ENCODE peak calls at places on chromosomes 3 and 15, in six cellular contexts. One of them, this sample, is unnamed.

GRCh38 chr3:34002569-34003100 is 204.2 kb downstream of the PDCD6IP start:
- DNase-seq in HepG2: peak; percentile 50
- DNase-seq in K562: no peak
- DNase-seq in GM12891: no peak
- DNase-seq in H1: no peak
- DNase-seq in GM12878: no peak
- DNase-seq in this sample: no peak

GRCh38 chr15:88661766-88662556 is 23.1 kb downstream of the ISG20 start:
- DNase-seq in HepG2: no peak
- DNase-seq in K562: no peak
- DNase-seq in GM12891: no peak
- DNase-seq in H1: no peak
- DNase-seq in GM12878: no peak
- DNase-seq in this sample: no peak

GRCh38 chr3:4977001-4977888 is 2.0 kb upstream of the BHLHE40 start:
- DNase-seq in HepG2: peak; percentile 84
- DNase-seq in K562: peak; percentile 84
- DNase-seq in GM12891: no peak
- DNase-seq in H1: peak; percentile 64
- DNase-seq in GM12878: peak; percentile 89
- DNase-seq in this sample: no peak

GRCh38 chr3:128100126-128100525 is 23.5 kb downstream of the RUVBL1 start:
- DNase-seq in HepG2: no peak
- DNase-seq in K562: no peak
- DNase-seq in GM12891: no peak
- DNase-seq in H1: no peak
- DNase-seq in GM12878: no peak
- DNase-seq in this sample: no peak

GRCh38 chr3:81955908-81956307 is 194.5 kb upstream of the GBE1 start:
- DNase-seq in HepG2: no peak
- DNase-seq in K562: no peak
- DNase-seq in GM12891: no peak
- DNase-seq in H1: no peak
- DNase-seq in GM12878: no peak
- DNase-seq in this sample: no peak

GRCh38 chr15:64379216-64379960 is 1.9 kb downstream of the PCLAF start:
- DNase-seq in HepG2: no peak
- DNase-seq in K562: no peak
- DNase-seq in GM12891: no peak
- DNase-seq in H1: no peak
- DNase-seq in GM12878: no peak
- DNase-seq in this sample: no peak

GRCh38 chr3:188243124-188243795 is 89.3 kb downstream of the LPP start:
- DNase-seq in HepG2: no peak
- DNase-seq in K562: no peak
- DNase-seq in GM12891: no peak
- DNase-seq in H1: no peak
- DNase-seq in GM12878: no peak
- DNase-seq in this sample: no peak

GRCh38 chr15:68278345-68279217 is 1.0 kb downstream of the FEM1B start:
- DNase-seq in HepG2: peak; percentile 65
- DNase-seq in K562: no peak
- DNase-seq in GM12891: no peak
- DNase-seq in H1: no peak
- DNase-seq in GM12878: no peak
- DNase-seq in this sample: no peak

GRCh38 chr3:86995537-86995936 is 4.6 kb upstream of the VGLL3 start:
- DNase-seq in HepG2: no peak
- DNase-seq in K562: no peak
- DNase-seq in GM12891: no peak
- DNase-seq in H1: no peak
- DNase-seq in GM12878: no peak
- DNase-seq in this sample: no peak

GRCh38 chr3:185645596-185646381 is 59.7 kb downstream of the SENP2 start:
- DNase-seq in HepG2: no peak
- DNase-seq in K562: no peak
- DNase-seq in GM12891: no peak
- DNase-seq in H1: no peak
- DNase-seq in GM12878: no peak
- DNase-seq in this sample: no peak

GRCh38 chr3:39327746-39328349 is 1.7 kb upstream of the CCR8 start:
- DNase-seq in HepG2: no peak
- DNase-seq in K562: no peak
- DNase-seq in GM12891: no peak
- DNase-seq in H1: no peak
- DNase-seq in GM12878: peak; percentile 67
- DNase-seq in this sample: no peak

GRCh38 chr3:101042996-101043686 is 49.9 kb upstream of the ABI3BP start:
- DNase-seq in HepG2: no peak
- DNase-seq in K562: no peak
- DNase-seq in GM12891: no peak
- DNase-seq in H1: no peak
- DNase-seq in GM12878: no peak
- DNase-seq in this sample: no peak
- TF ChIP-seq POLR2AphosphoS5 in HepG2: no peak
- TF ChIP-seq POLR2AphosphoS5 in K562: no peak
- TF ChIP-seq POLR2AphosphoS5 in GM12891: no peak
- TF ChIP-seq POLR2AphosphoS5 in H1: no peak
- TF ChIP-seq POLR2AphosphoS5 in GM12878: no peak
- TF ChIP-seq POLR2AphosphoS5 in this sample: no peak

GRCh38 chr3:135142530-135142929 is 347.5 kb downstream of the EPHB1 start:
- DNase-seq in HepG2: no peak
- DNase-seq in K562: no peak
- DNase-seq in GM12891: no peak
- DNase-seq in H1: no peak
- DNase-seq in GM12878: no peak
- DNase-seq in this sample: no peak
- TF ChIP-seq TAF1 in HepG2: no peak
- TF ChIP-seq TAF1 in K562: no peak
- TF ChIP-seq TAF1 in GM12891: no peak
- TF ChIP-seq TAF1 in H1: no peak
- TF ChIP-seq TAF1 in GM12878: no peak
- TF ChIP-seq TAF1 in this sample: no peak

GRCh38 chr15:90184119-90184785 is 16.9 kb upstream of the SEMA4B start:
- DNase-seq in HepG2: peak; percentile 24
- DNase-seq in K562: peak; percentile 86
- DNase-seq in GM12891: no peak
- DNase-seq in H1: no peak
- DNase-seq in GM12878: peak; percentile 76
- DNase-seq in this sample: peak; percentile 49
- TF ChIP-seq POLR2AphosphoS5 in HepG2: no peak
- TF ChIP-seq POLR2AphosphoS5 in K562: peak; percentile 67
- TF ChIP-seq POLR2AphosphoS5 in GM12891: no peak
- TF ChIP-seq POLR2AphosphoS5 in H1: no peak
- TF ChIP-seq POLR2AphosphoS5 in GM12878: no peak
- TF ChIP-seq POLR2AphosphoS5 in this sample: peak; percentile 15

GRCh38 chr15:94206463-94207167 is 24.7 kb upstream of the MCTP2 start:
- DNase-seq in HepG2: no peak
- DNase-seq in K562: no peak
- DNase-seq in GM12891: no peak
- DNase-seq in H1: no peak
- DNase-seq in GM12878: no peak
- DNase-seq in this sample: no peak
- TF ChIP-seq TAF1 in HepG2: no peak
- TF ChIP-seq TAF1 in K562: no peak
- TF ChIP-seq TAF1 in GM12891: no peak
- TF ChIP-seq TAF1 in H1: no peak
- TF ChIP-seq TAF1 in GM12878: no peak
- TF ChIP-seq TAF1 in this sample: no peak

DNA sequence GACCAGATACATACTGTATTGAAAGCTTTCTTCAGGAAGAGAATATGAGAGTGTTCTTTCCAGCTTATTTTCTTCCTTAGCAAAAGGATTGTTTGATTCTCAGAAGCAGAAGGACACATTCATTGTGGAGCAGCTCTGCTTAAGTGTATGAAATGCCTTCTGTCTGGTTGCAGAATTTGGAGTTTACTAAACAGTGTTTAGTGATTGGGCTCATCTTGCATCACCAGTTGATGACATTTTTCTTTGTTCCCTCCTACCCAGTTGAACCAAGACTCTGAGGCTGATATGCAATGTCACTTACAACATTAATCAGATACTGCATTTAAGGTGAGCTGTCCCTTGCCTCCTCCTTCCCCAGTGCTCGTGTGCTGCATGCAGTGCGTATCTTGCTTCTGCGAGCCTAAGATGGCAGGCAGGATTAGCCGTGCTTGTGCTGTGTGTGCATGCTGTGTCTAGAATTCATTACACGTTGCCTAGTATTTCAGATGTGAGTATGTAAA is 18.4 kb downstream of the ZBTB38 start:
- DNase-seq in HepG2: no peak
- DNase-seq in K562: no peak
- DNase-seq in GM12891: no peak
- DNase-seq in H1: no peak
- DNase-seq in GM12878: no peak
- DNase-seq in this sample: no peak
- TF ChIP-seq POLR2AphosphoS5 in HepG2: no peak
- TF ChIP-seq POLR2AphosphoS5 in K562: no peak
- TF ChIP-seq POLR2AphosphoS5 in GM12891: no peak
- TF ChIP-seq POLR2AphosphoS5 in H1: no peak
- TF ChIP-seq POLR2AphosphoS5 in GM12878: peak; percentile 66
- TF ChIP-seq POLR2AphosphoS5 in this sample: peak; percentile 93

GRCh38 chr15:92821491-92822116 is 78.5 kb upstream of the CHD2 start:
- DNase-seq in HepG2: no peak
- DNase-seq in K562: no peak
- DNase-seq in GM12891: no peak
- DNase-seq in H1: no peak
- DNase-seq in GM12878: no peak
- DNase-seq in this sample: no peak
- TF ChIP-seq TAF1 in HepG2: no peak
- TF ChIP-seq TAF1 in K562: no peak
- TF ChIP-seq TAF1 in GM12891: no peak
- TF ChIP-seq TAF1 in H1: no peak
- TF ChIP-seq TAF1 in GM12878: no peak
- TF ChIP-seq TAF1 in this sample: no peak

DNA sequence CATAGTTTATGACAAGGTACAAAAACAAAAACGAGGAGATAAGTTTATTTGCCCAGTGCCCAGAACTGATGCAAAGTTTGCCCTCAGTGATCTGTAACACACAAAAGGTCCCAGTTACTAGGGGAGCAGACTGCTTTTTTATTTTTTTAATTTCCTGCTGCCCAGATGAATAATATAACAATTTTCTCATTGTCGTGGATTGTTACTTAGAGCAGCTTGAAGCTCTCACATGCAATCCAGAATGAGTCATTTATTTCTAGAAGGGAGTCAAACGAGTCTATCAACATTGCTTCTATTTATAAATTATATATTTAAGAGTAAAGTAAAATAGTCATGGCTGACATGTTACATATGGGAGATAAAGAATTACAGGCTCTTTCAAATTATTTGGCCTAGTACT is 41.3 kb downstream of the MEIS2 start:
- DNase-seq in HepG2: no peak
- DNase-seq in K562: no peak
- DNase-seq in GM12891: no peak
- DNase-seq in H1: no peak
- DNase-seq in GM12878: no peak
- DNase-seq in this sample: no peak
- TF ChIP-seq POLR2AphosphoS5 in HepG2: no peak
- TF ChIP-seq POLR2AphosphoS5 in K562: no peak
- TF ChIP-seq POLR2AphosphoS5 in GM12891: no peak
- TF ChIP-seq POLR2AphosphoS5 in H1: no peak
- TF ChIP-seq POLR2AphosphoS5 in GM12878: no peak
- TF ChIP-seq POLR2AphosphoS5 in this sample: no peak

GRCh38 chr3:89332311-89333159 is 225.1 kb downstream of the EPHA3 start:
- DNase-seq in HepG2: no peak
- DNase-seq in K562: no peak
- DNase-seq in GM12891: no peak
- DNase-seq in H1: no peak
- DNase-seq in GM12878: no peak
- DNase-seq in this sample: no peak

GRCh38 chr3:89340431-89340830 is 233.0 kb downstream of the EPHA3 start:
- DNase-seq in HepG2: no peak
- DNase-seq in K562: no peak
- DNase-seq in GM12891: no peak
- DNase-seq in H1: no peak
- DNase-seq in GM12878: no peak
- DNase-seq in this sample: no peak

GRCh38 chr3:89335693-89336092 is 228.3 kb downstream of the EPHA3 start:
- DNase-seq in HepG2: no peak
- DNase-seq in K562: no peak
- DNase-seq in GM12891: no peak
- DNase-seq in H1: no peak
- DNase-seq in GM12878: no peak
- DNase-seq in this sample: no peak
- TF ChIP-seq TAF1 in HepG2: no peak
- TF ChIP-seq TAF1 in K562: no peak
- TF ChIP-seq TAF1 in GM12891: no peak
- TF ChIP-seq TAF1 in H1: no peak
- TF ChIP-seq TAF1 in GM12878: no peak
- TF ChIP-seq TAF1 in this sample: no peak

GRCh38 chr3:31813686-31814085 is 167.4 kb downstream of the OSBPL10 start:
- DNase-seq in HepG2: no peak
- DNase-seq in K562: no peak
- DNase-seq in GM12891: no peak
- DNase-seq in H1: no peak
- DNase-seq in GM12878: no peak
- DNase-seq in this sample: no peak
- TF ChIP-seq POLR2AphosphoS5 in HepG2: no peak
- TF ChIP-seq POLR2AphosphoS5 in K562: no peak
- TF ChIP-seq POLR2AphosphoS5 in GM12891: no peak
- TF ChIP-seq POLR2AphosphoS5 in H1: no peak
- TF ChIP-seq POLR2AphosphoS5 in GM12878: no peak
- TF ChIP-seq POLR2AphosphoS5 in this sample: no peak

GRCh38 chr15:72740202-72740601 is 43.4 kb downstream of the ADPGK start:
- DNase-seq in HepG2: no peak
- DNase-seq in K562: no peak
- DNase-seq in GM12891: peak; percentile 22
- DNase-seq in H1: no peak
- DNase-seq in GM12878: peak; percentile 50
- DNase-seq in this sample: peak; percentile 14
- TF ChIP-seq TAF1 in HepG2: no peak
- TF ChIP-seq TAF1 in K562: no peak
- TF ChIP-seq TAF1 in GM12891: no peak
- TF ChIP-seq TAF1 in H1: no peak
- TF ChIP-seq TAF1 in GM12878: no peak
- TF ChIP-seq TAF1 in this sample: no peak

This sample was measured in GM12892.